ENCODE peak calls at places on chromosomes 1 and 21, in five cellular contexts. One of them, this sample, is unnamed.

GRCh38 chr1:48691429-48692001 is 85.2 kb downstream of the BEND5 start:
- DNase-seq in upper lobe of right lung: no peak
- DNase-seq in activated CD8-positive, alpha-beta T cell treated with anti-CD3 and anti-CD28 coated beads for 36 hours: no peak
- DNase-seq in caudate nucleus: no peak
- DNase-seq in iPS DF 19.7: no peak
- DNase-seq in this sample: no peak

GRCh38 chr1:85091647-85092295 is 43.5 kb upstream of the MCOLN3 start:
- DNase-seq in iPS DF 19.7: no peak
- DNase-seq in activated CD8-positive, alpha-beta T cell treated with anti-CD3 and anti-CD28 coated beads for 36 hours: peak
- DNase-seq in caudate nucleus: no peak
- DNase-seq in upper lobe of right lung: no peak
- DNase-seq in this sample: peak

GRCh38 chr1:58764294-58764978 is 19.4 kb downstream of the JUN start:
- DNase-seq in upper lobe of right lung: no peak
- DNase-seq in iPS DF 19.7: no peak
- DNase-seq in caudate nucleus: no peak
- DNase-seq in activated CD8-positive, alpha-beta T cell treated with anti-CD3 and anti-CD28 coated beads for 36 hours: no peak
- DNase-seq in this sample: no peak

GRCh38 chr1:214685906-214686305 is 82.9 kb downstream of the CENPF start:
- DNase-seq in upper lobe of right lung: no peak
- DNase-seq in caudate nucleus: no peak
- DNase-seq in activated CD8-positive, alpha-beta T cell treated with anti-CD3 and anti-CD28 coated beads for 36 hours: no peak
- DNase-seq in iPS DF 19.7: no peak
- DNase-seq in this sample: no peak

GRCh38 chr1:205678286-205679111 is 1.8 kb downstream of the SLC45A3 start:
- DNase-seq in caudate nucleus: no peak
- DNase-seq in activated CD8-positive, alpha-beta T cell treated with anti-CD3 and anti-CD28 coated beads for 36 hours: no peak
- DNase-seq in upper lobe of right lung: no peak
- DNase-seq in iPS DF 19.7: no peak
- DNase-seq in this sample: no peak

GRCh38 chr1:248821101-248821500 is 4.6 kb downstream of the SH3BP5L start:
- DNase-seq in iPS DF 19.7: no peak
- DNase-seq in upper lobe of right lung: no peak
- DNase-seq in caudate nucleus: no peak
- DNase-seq in activated CD8-positive, alpha-beta T cell treated with anti-CD3 and anti-CD28 coated beads for 36 hours: no peak
- DNase-seq in this sample: no peak

GRCh38 chr1:183967914-183968313 is 69.6 kb downstream of the COLGALT2 start:
- DNase-seq in upper lobe of right lung: no peak
- DNase-seq in iPS DF 19.7: no peak
- DNase-seq in activated CD8-positive, alpha-beta T cell treated with anti-CD3 and anti-CD28 coated beads for 36 hours: no peak
- DNase-seq in caudate nucleus: no peak
- DNase-seq in this sample: no peak

GRCh38 chr1:93437976-93438605 is 9.8 kb upstream of the FNBP1L start:
- DNase-seq in caudate nucleus: no peak
- DNase-seq in iPS DF 19.7: no peak
- DNase-seq in activated CD8-positive, alpha-beta T cell treated with anti-CD3 and anti-CD28 coated beads for 36 hours: no peak
- DNase-seq in upper lobe of right lung: no peak
- DNase-seq in this sample: no peak

GRCh38 chr21:45545691-45546531 is 3.7 kb upstream of the SLC19A1 start:
- DNase-seq in caudate nucleus: no peak
- DNase-seq in activated CD8-positive, alpha-beta T cell treated with anti-CD3 and anti-CD28 coated beads for 36 hours: no peak
- DNase-seq in upper lobe of right lung: peak
- DNase-seq in iPS DF 19.7: no peak
- DNase-seq in this sample: no peak

GRCh38 chr1:193014354-193014753 is 44.8 kb downstream of the UCHL5 start:
- DNase-seq in activated CD8-positive, alpha-beta T cell treated with anti-CD3 and anti-CD28 coated beads for 36 hours: no peak
- DNase-seq in upper lobe of right lung: no peak
- DNase-seq in caudate nucleus: no peak
- DNase-seq in iPS DF 19.7: no peak
- DNase-seq in this sample: no peak

GRCh38 chr1:172745014-172745413 is 86.1 kb downstream of the FASLG start:
- DNase-seq in iPS DF 19.7: peak
- DNase-seq in caudate nucleus: no peak
- DNase-seq in activated CD8-positive, alpha-beta T cell treated with anti-CD3 and anti-CD28 coated beads for 36 hours: peak
- DNase-seq in upper lobe of right lung: no peak
- DNase-seq in this sample: no peak

GRCh38 chr1:228342627-228343210 is 63.9 kb downstream of the TRIM11 start:
- DNase-seq in upper lobe of right lung: no peak
- DNase-seq in caudate nucleus: no peak
- DNase-seq in iPS DF 19.7: no peak
- DNase-seq in activated CD8-positive, alpha-beta T cell treated with anti-CD3 and anti-CD28 coated beads for 36 hours: no peak
- DNase-seq in this sample: no peak

GRCh38 chr1:29833596-29833995 is 597.3 kb downstream of the PTPRU start:
- DNase-seq in upper lobe of right lung: no peak
- DNase-seq in activated CD8-positive, alpha-beta T cell treated with anti-CD3 and anti-CD28 coated beads for 36 hours: no peak
- DNase-seq in caudate nucleus: no peak
- DNase-seq in iPS DF 19.7: no peak
- DNase-seq in this sample: no peak

GRCh38 chr1:147168626-147169058 is 3.6 kb downstream of the PRKAB2 start:
- DNase-seq in iPS DF 19.7: no peak
- DNase-seq in caudate nucleus: no peak
- DNase-seq in upper lobe of right lung: no peak
- DNase-seq in activated CD8-positive, alpha-beta T cell treated with anti-CD3 and anti-CD28 coated beads for 36 hours: no peak
- DNase-seq in this sample: no peak

GRCh38 chr1:162229534-162229933 is 147.1 kb downstream of the SPATA46 start:
- DNase-seq in activated CD8-positive, alpha-beta T cell treated with anti-CD3 and anti-CD28 coated beads for 36 hours: no peak
- DNase-seq in iPS DF 19.7: no peak
- DNase-seq in upper lobe of right lung: no peak
- DNase-seq in caudate nucleus: no peak
- DNase-seq in this sample: no peak

GRCh38 chr1:1954831-1955441 is 35.9 kb upstream of the TMEM52 start:
- DNase-seq in upper lobe of right lung: no peak
- DNase-seq in activated CD8-positive, alpha-beta T cell treated with anti-CD3 and anti-CD28 coated beads for 36 hours: peak
- DNase-seq in caudate nucleus: no peak
- DNase-seq in iPS DF 19.7: no peak
- DNase-seq in this sample: no peak

GRCh38 chr1:1540015-1540816 is at the start of gene TMEM240:
- DNase-seq in iPS DF 19.7: peak
- DNase-seq in activated CD8-positive, alpha-beta T cell treated with anti-CD3 and anti-CD28 coated beads for 36 hours: peak
- DNase-seq in upper lobe of right lung: peak
- DNase-seq in caudate nucleus: peak
- DNase-seq in this sample: no peak

GRCh38 chr1:118100686-118101300 is 84.2 kb downstream of the SPAG17 start:
- DNase-seq in activated CD8-positive, alpha-beta T cell treated with anti-CD3 and anti-CD28 coated beads for 36 hours: no peak
- DNase-seq in upper lobe of right lung: no peak
- DNase-seq in iPS DF 19.7: no peak
- DNase-seq in caudate nucleus: no peak
- DNase-seq in this sample: no peak

GRCh38 chr21:38219049-38219628 is 37.7 kb upstream of the KCNJ15 start:
- DNase-seq in upper lobe of right lung: peak
- DNase-seq in caudate nucleus: no peak
- DNase-seq in iPS DF 19.7: peak
- DNase-seq in activated CD8-positive, alpha-beta T cell treated with anti-CD3 and anti-CD28 coated beads for 36 hours: peak
- DNase-seq in this sample: peak

GRCh38 chr1:202133016-202133415 is 10.3 kb downstream of the GPR37L1 start:
- DNase-seq in activated CD8-positive, alpha-beta T cell treated with anti-CD3 and anti-CD28 coated beads for 36 hours: no peak
- DNase-seq in upper lobe of right lung: peak
- DNase-seq in caudate nucleus: peak
- DNase-seq in iPS DF 19.7: no peak
- DNase-seq in this sample: no peak

GRCh38 chr1:55064861-55065263 is 25.5 kb downstream of the PCSK9 start:
- DNase-seq in activated CD8-positive, alpha-beta T cell treated with anti-CD3 and anti-CD28 coated beads for 36 hours: no peak
- DNase-seq in iPS DF 19.7: no peak
- DNase-seq in caudate nucleus: no peak
- DNase-seq in upper lobe of right lung: peak
- DNase-seq in this sample: no peak

GRCh38 chr1:115313173-115313572 is 24.9 kb downstream of the NGF start:
- DNase-seq in caudate nucleus: no peak
- DNase-seq in activated CD8-positive, alpha-beta T cell treated with anti-CD3 and anti-CD28 coated beads for 36 hours: no peak
- DNase-seq in iPS DF 19.7: no peak
- DNase-seq in upper lobe of right lung: no peak
- DNase-seq in this sample: no peak

GRCh38 chr1:180167721-180168467 is 13.2 kb downstream of the QSOX1 start:
- DNase-seq in upper lobe of right lung: peak
- DNase-seq in caudate nucleus: no peak
- DNase-seq in activated CD8-positive, alpha-beta T cell treated with anti-CD3 and anti-CD28 coated beads for 36 hours: peak
- DNase-seq in iPS DF 19.7: no peak
- DNase-seq in this sample: peak

GRCh38 chr1:190172636-190173410 is 304.8 kb downstream of the BRINP3 start:
- DNase-seq in caudate nucleus: no peak
- DNase-seq in upper lobe of right lung: no peak
- DNase-seq in iPS DF 19.7: no peak
- DNase-seq in activated CD8-positive, alpha-beta T cell treated with anti-CD3 and anti-CD28 coated beads for 36 hours: no peak
- DNase-seq in this sample: no peak

GRCh38 chr1:59422921-59423575 is 126.2 kb downstream of the FGGY start:
- DNase-seq in upper lobe of right lung: peak
- DNase-seq in iPS DF 19.7: no peak
- DNase-seq in activated CD8-positive, alpha-beta T cell treated with anti-CD3 and anti-CD28 coated beads for 36 hours: no peak
- DNase-seq in caudate nucleus: peak
- DNase-seq in this sample: no peak

GRCh38 chr1:7940034-7940433 is 605 bp downstream of the TNFRSF9 start:
- DNase-seq in iPS DF 19.7: no peak
- DNase-seq in upper lobe of right lung: no peak
- DNase-seq in caudate nucleus: no peak
- DNase-seq in activated CD8-positive, alpha-beta T cell treated with anti-CD3 and anti-CD28 coated beads for 36 hours: no peak
- DNase-seq in this sample: no peak

GRCh38 chr1:88175120-88175630 is 508.9 kb upstream of the PKN2 start:
- DNase-seq in upper lobe of right lung: no peak
- DNase-seq in caudate nucleus: no peak
- DNase-seq in activated CD8-positive, alpha-beta T cell treated with anti-CD3 and anti-CD28 coated beads for 36 hours: no peak
- DNase-seq in iPS DF 19.7: no peak
- DNase-seq in this sample: no peak

GRCh38 chr1:44293761-44294315 is 61.2 kb downstream of the ERI3 start:
- DNase-seq in upper lobe of right lung: no peak
- DNase-seq in caudate nucleus: no peak
- DNase-seq in iPS DF 19.7: no peak
- DNase-seq in activated CD8-positive, alpha-beta T cell treated with anti-CD3 and anti-CD28 coated beads for 36 hours: no peak
- DNase-seq in this sample: no peak

GRCh38 chr1:25879675-25880074 is 4.2 kb upstream of the PAQR7 start:
- DNase-seq in activated CD8-positive, alpha-beta T cell treated with anti-CD3 and anti-CD28 coated beads for 36 hours: no peak
- DNase-seq in caudate nucleus: no peak
- DNase-seq in upper lobe of right lung: peak
- DNase-seq in iPS DF 19.7: no peak
- DNase-seq in this sample: no peak

GRCh38 chr1:217017172-217017571 is 293.9 kb upstream of the ESRRG start:
- DNase-seq in activated CD8-positive, alpha-beta T cell treated with anti-CD3 and anti-CD28 coated beads for 36 hours: no peak
- DNase-seq in upper lobe of right lung: no peak
- DNase-seq in iPS DF 19.7: no peak
- DNase-seq in caudate nucleus: no peak
- DNase-seq in this sample: no peak

GRCh38 chr1:39076127-39076798 is 50.1 kb downstream of the NDUFS5 start:
- DNase-seq in iPS DF 19.7: no peak
- DNase-seq in upper lobe of right lung: peak
- DNase-seq in activated CD8-positive, alpha-beta T cell treated with anti-CD3 and anti-CD28 coated beads for 36 hours: no peak
- DNase-seq in caudate nucleus: no peak
- DNase-seq in this sample: no peak

GRCh38 chr1:27646676-27647075 is 11.7 kb upstream of the FGR start:
- DNase-seq in iPS DF 19.7: no peak
- DNase-seq in caudate nucleus: no peak
- DNase-seq in activated CD8-positive, alpha-beta T cell treated with anti-CD3 and anti-CD28 coated beads for 36 hours: no peak
- DNase-seq in upper lobe of right lung: no peak
- DNase-seq in this sample: peak

GRCh38 chr1:150578278-150579109 is 916 bp downstream of the MCL1 start:
- DNase-seq in upper lobe of right lung: peak
- DNase-seq in activated CD8-positive, alpha-beta T cell treated with anti-CD3 and anti-CD28 coated beads for 36 hours: peak
- DNase-seq in caudate nucleus: peak
- DNase-seq in iPS DF 19.7: no peak
- DNase-seq in this sample: no peak

GRCh38 chr1:51612349-51612982 is 4.4 kb upstream of the OSBPL9 start:
- DNase-seq in activated CD8-positive, alpha-beta T cell treated with anti-CD3 and anti-CD28 coated beads for 36 hours: no peak
- DNase-seq in upper lobe of right lung: no peak
- DNase-seq in iPS DF 19.7: no peak
- DNase-seq in caudate nucleus: no peak
- DNase-seq in this sample: no peak

GRCh38 chr1:39566441-39567137 is 10.0 kb downstream of the PABPC4 start:
- DNase-seq in upper lobe of right lung: no peak
- DNase-seq in caudate nucleus: no peak
- DNase-seq in iPS DF 19.7: no peak
- DNase-seq in activated CD8-positive, alpha-beta T cell treated with anti-CD3 and anti-CD28 coated beads for 36 hours: no peak
- DNase-seq in this sample: no peak

GRCh38 chr21:42366292-42367010 is at the start of gene TFF1:
- DNase-seq in activated CD8-positive, alpha-beta T cell treated with anti-CD3 and anti-CD28 coated beads for 36 hours: no peak
- DNase-seq in upper lobe of right lung: no peak
- DNase-seq in iPS DF 19.7: no peak
- DNase-seq in caudate nucleus: no peak
- DNase-seq in this sample: no peak